ENCODE peak calls at places on chromosome 17, in six cellular contexts. One of them, this sample, is unnamed.

GRCh38 chr17:45408611-45409421 is 23.9 kb downstream of the ARHGAP27 start:
- DNase-seq in cardiac fibroblast: no peak
- DNase-seq in A172: no peak
- DNase-seq in tibial artery: no peak
- DNase-seq in NCI-H460: no peak
- DNase-seq in AG20443: no peak
- DNase-seq in this sample: no peak

GRCh38 chr17:82812058-82812457 is 27.8 kb downstream of the ZNF750 start:
- DNase-seq in tibial artery: no peak
- DNase-seq in NCI-H460: no peak
- DNase-seq in cardiac fibroblast: no peak
- DNase-seq in AG20443: no peak
- DNase-seq in A172: no peak
- DNase-seq in this sample: no peak

GRCh38 chr17:64196626-64197025 is 66.4 kb downstream of the TEX2 start:
- DNase-seq in tibial artery: no peak
- DNase-seq in AG20443: peak
- DNase-seq in cardiac fibroblast: peak
- DNase-seq in NCI-H460: no peak
- DNase-seq in A172: peak
- DNase-seq in this sample: no peak

GRCh38 chr17:21124096-21124495 is 2.7 kb upstream of the DHRS7B start:
- DNase-seq in A172: peak
- DNase-seq in AG20443: no peak
- DNase-seq in tibial artery: no peak
- DNase-seq in cardiac fibroblast: no peak
- DNase-seq in NCI-H460: no peak
- DNase-seq in this sample: no peak

GRCh38 chr17:65170839-65171238 is 33.7 kb downstream of the RGS9 start:
- DNase-seq in cardiac fibroblast: peak
- DNase-seq in tibial artery: no peak
- DNase-seq in AG20443: no peak
- DNase-seq in A172: no peak
- DNase-seq in NCI-H460: no peak
- DNase-seq in this sample: no peak

GRCh38 chr17:44780845-44781480 is 22.2 kb downstream of the ADAM11 start:
- DNase-seq in A172: no peak
- DNase-seq in cardiac fibroblast: no peak
- DNase-seq in NCI-H460: no peak
- DNase-seq in tibial artery: no peak
- DNase-seq in AG20443: no peak
- DNase-seq in this sample: no peak

GRCh38 chr17:80987941-80988461 is 3.6 kb upstream of the CHMP6 start:
- DNase-seq in tibial artery: peak
- DNase-seq in NCI-H460: no peak
- DNase-seq in cardiac fibroblast: no peak
- DNase-seq in A172: no peak
- DNase-seq in AG20443: no peak
- DNase-seq in this sample: no peak

GRCh38 chr17:48002208-48002919 is 31.5 kb downstream of the CDK5RAP3 start:
- DNase-seq in tibial artery: no peak
- DNase-seq in A172: peak
- DNase-seq in AG20443: peak
- DNase-seq in NCI-H460: peak
- DNase-seq in cardiac fibroblast: peak
- DNase-seq in this sample: no peak

GRCh38 chr17:78263736-78264340 is 32.4 kb downstream of the TMEM235 start:
- DNase-seq in tibial artery: no peak
- DNase-seq in NCI-H460: no peak
- DNase-seq in AG20443: no peak
- DNase-seq in cardiac fibroblast: no peak
- DNase-seq in A172: no peak
- DNase-seq in this sample: no peak

GRCh38 chr17:78882546-78883089 is 20.4 kb downstream of the CEP295NL start:
- DNase-seq in A172: no peak
- DNase-seq in AG20443: no peak
- DNase-seq in cardiac fibroblast: no peak
- DNase-seq in NCI-H460: no peak
- DNase-seq in tibial artery: peak
- DNase-seq in this sample: no peak

GRCh38 chr17:35345926-35346771 is 27.3 kb downstream of the SLFN11 start:
- DNase-seq in AG20443: peak
- DNase-seq in A172: no peak
- DNase-seq in tibial artery: peak
- DNase-seq in NCI-H460: no peak
- DNase-seq in cardiac fibroblast: peak
- DNase-seq in this sample: peak

GRCh38 chr17:74361613-74362391 is at the start of gene BTBD17:
- DNase-seq in AG20443: peak
- DNase-seq in NCI-H460: peak
- DNase-seq in cardiac fibroblast: peak
- DNase-seq in tibial artery: no peak
- DNase-seq in A172: no peak
- DNase-seq in this sample: peak

GRCh38 chr17:57480438-57481196 is 224.3 kb downstream of the MSI2 start:
- DNase-seq in A172: peak
- DNase-seq in NCI-H460: no peak
- DNase-seq in cardiac fibroblast: peak
- DNase-seq in AG20443: peak
- DNase-seq in tibial artery: no peak
- DNase-seq in this sample: no peak

GRCh38 chr17:3959295-3959899 is 4.8 kb downstream of the ATP2A3 start:
- DNase-seq in AG20443: peak
- DNase-seq in cardiac fibroblast: no peak
- DNase-seq in A172: peak
- DNase-seq in NCI-H460: peak
- DNase-seq in tibial artery: no peak
- DNase-seq in this sample: no peak

GRCh38 chr17:81264640-81265039 is 25.5 kb downstream of the NDUFAF8 start:
- DNase-seq in NCI-H460: no peak
- DNase-seq in AG20443: no peak
- DNase-seq in A172: no peak
- DNase-seq in tibial artery: no peak
- DNase-seq in cardiac fibroblast: no peak
- DNase-seq in this sample: no peak

GRCh38 chr17:82324566-82325285 is 7.3 kb upstream of the CD7 start:
- DNase-seq in NCI-H460: no peak
- DNase-seq in AG20443: no peak
- DNase-seq in A172: no peak
- DNase-seq in cardiac fibroblast: no peak
- DNase-seq in tibial artery: no peak
- DNase-seq in this sample: no peak

GRCh38 chr17:5201011-5201410 is 9.3 kb upstream of the ZNF594 start:
- DNase-seq in tibial artery: no peak
- DNase-seq in NCI-H460: no peak
- DNase-seq in A172: no peak
- DNase-seq in cardiac fibroblast: no peak
- DNase-seq in AG20443: no peak
- DNase-seq in this sample: no peak

This sample was measured in omental fat pad.